ENCODE peak calls at places on chromosomes 6 and 20, in eight cellular contexts. One of them, this sample, is unnamed.

GRCh38 chr20:25057234-25058050 is 497 bp downstream of the ACSS1 start:
- DNase-seq in Panc1: no peak
- DNase-seq in GM12878: no peak
- DNase-seq in transverse colon: peak; percentile 85
- DNase-seq in HL-60: peak; percentile 84
- DNase-seq in GM12892: peak; percentile 63
- DNase-seq in GM12891: peak; percentile 55
- DNase-seq in stomach: peak; percentile 86
- DNase-seq in this sample: peak; percentile 59

GRCh38 chr6:85092224-85092623 is 327.8 kb upstream of the TBX18 start:
- DNase-seq in stomach: no peak
- DNase-seq in GM12878: no peak
- DNase-seq in transverse colon: no peak
- DNase-seq in GM12891: no peak
- DNase-seq in GM12892: no peak
- DNase-seq in Panc1: no peak
- DNase-seq in HL-60: no peak
- DNase-seq in this sample: no peak

GRCh38 chr6:27591660-27592059 is 118.8 kb upstream of the ZNF184 start:
- DNase-seq in transverse colon: no peak
- DNase-seq in Panc1: peak; percentile 89
- DNase-seq in stomach: no peak
- DNase-seq in GM12892: no peak
- DNase-seq in HL-60: peak; percentile 9
- DNase-seq in GM12891: no peak
- DNase-seq in GM12878: no peak
- DNase-seq in this sample: no peak

GRCh38 chr6:90468080-90468479 is 118.8 kb downstream of the MAP3K7 start:
- DNase-seq in transverse colon: no peak
- DNase-seq in stomach: no peak
- DNase-seq in GM12892: no peak
- DNase-seq in Panc1: no peak
- DNase-seq in HL-60: no peak
- DNase-seq in GM12891: no peak
- DNase-seq in GM12878: no peak
- DNase-seq in this sample: no peak

GRCh38 chr20:62314339-62314638 is 11.5 kb downstream of the ADRM1 start:
- DNase-seq in Panc1: no peak
- DNase-seq in GM12892: no peak
- DNase-seq in GM12891: no peak
- DNase-seq in transverse colon: no peak
- DNase-seq in stomach: no peak
- DNase-seq in GM12878: no peak
- DNase-seq in HL-60: no peak
- DNase-seq in this sample: no peak

GRCh38 chr6:170073846-170074245 is 217.0 kb downstream of the DLL1 start:
- DNase-seq in GM12891: no peak
- DNase-seq in stomach: no peak
- DNase-seq in Panc1: no peak
- DNase-seq in transverse colon: peak; percentile 2
- DNase-seq in GM12878: no peak
- DNase-seq in HL-60: no peak
- DNase-seq in GM12892: no peak
- DNase-seq in this sample: no peak

GRCh38 chr6:33783781-33784520 is 5.0 kb downstream of the LEMD2 start:
- DNase-seq in stomach: no peak
- DNase-seq in GM12892: no peak
- DNase-seq in Panc1: no peak
- DNase-seq in GM12891: no peak
- DNase-seq in transverse colon: no peak
- DNase-seq in HL-60: no peak
- DNase-seq in GM12878: no peak
- DNase-seq in this sample: no peak

GRCh38 chr6:111724505-111724904 is 118.8 kb upstream of the TRAF3IP2 start:
- DNase-seq in Panc1: no peak
- DNase-seq in stomach: no peak
- DNase-seq in transverse colon: no peak
- DNase-seq in HL-60: peak; percentile 3
- DNase-seq in GM12878: peak; percentile 86
- DNase-seq in GM12891: peak; percentile 34
- DNase-seq in GM12892: peak; percentile 15
- DNase-seq in this sample: no peak

GRCh38 chr20:50121858-50122271 is 8.9 kb upstream of the UBE2V1 start:
- DNase-seq in GM12878: no peak
- DNase-seq in transverse colon: no peak
- DNase-seq in HL-60: no peak
- DNase-seq in GM12892: no peak
- DNase-seq in stomach: no peak
- DNase-seq in GM12891: no peak
- DNase-seq in Panc1: no peak
- DNase-seq in this sample: no peak

GRCh38 chr6:6709106-6709505 is 120.6 kb downstream of the LY86 start:
- DNase-seq in GM12891: no peak
- DNase-seq in GM12892: no peak
- DNase-seq in GM12878: no peak
- DNase-seq in stomach: no peak
- DNase-seq in Panc1: no peak
- DNase-seq in HL-60: no peak
- DNase-seq in transverse colon: no peak
- DNase-seq in this sample: no peak
- TF ChIP-seq POLR2AphosphoS5 in GM12891: no peak
- TF ChIP-seq POLR2AphosphoS5 in GM12892: no peak
- TF ChIP-seq POLR2AphosphoS5 in GM12878: no peak
- TF ChIP-seq POLR2AphosphoS5 in stomach: no peak
- TF ChIP-seq POLR2AphosphoS5 in Panc1: no peak
- TF ChIP-seq POLR2AphosphoS5 in HL-60: no peak
- TF ChIP-seq POLR2AphosphoS5 in transverse colon: no peak
- TF ChIP-seq POLR2AphosphoS5 in this sample: no peak

GRCh38 chr6:2875840-2876207 is 27.3 kb downstream of the SERPINB9 start:
- DNase-seq in GM12878: no peak
- DNase-seq in transverse colon: peak; percentile 59
- DNase-seq in Panc1: no peak
- DNase-seq in GM12891: peak; percentile 42
- DNase-seq in HL-60: peak; percentile 39
- DNase-seq in stomach: no peak
- DNase-seq in GM12892: no peak
- DNase-seq in this sample: no peak

GRCh38 chr6:2877057-2877882 is 25.8 kb downstream of the SERPINB9 start:
- DNase-seq in GM12891: no peak
- DNase-seq in GM12892: no peak
- DNase-seq in HL-60: no peak
- DNase-seq in transverse colon: peak; percentile 51
- DNase-seq in GM12878: no peak
- DNase-seq in Panc1: no peak
- DNase-seq in stomach: no peak
- DNase-seq in this sample: no peak

GRCh38 chr6:2873643-2874042 is 29.5 kb downstream of the SERPINB9 start:
- DNase-seq in stomach: no peak
- DNase-seq in HL-60: no peak
- DNase-seq in GM12891: no peak
- DNase-seq in transverse colon: no peak
- DNase-seq in Panc1: no peak
- DNase-seq in GM12878: no peak
- DNase-seq in GM12892: no peak
- DNase-seq in this sample: no peak

GRCh38 chr6:2877960-2878359 is 25.1 kb downstream of the SERPINB9 start:
- DNase-seq in GM12891: no peak
- DNase-seq in GM12892: no peak
- DNase-seq in Panc1: no peak
- DNase-seq in GM12878: no peak
- DNase-seq in HL-60: no peak
- DNase-seq in transverse colon: no peak
- DNase-seq in stomach: no peak
- DNase-seq in this sample: no peak

DNA sequence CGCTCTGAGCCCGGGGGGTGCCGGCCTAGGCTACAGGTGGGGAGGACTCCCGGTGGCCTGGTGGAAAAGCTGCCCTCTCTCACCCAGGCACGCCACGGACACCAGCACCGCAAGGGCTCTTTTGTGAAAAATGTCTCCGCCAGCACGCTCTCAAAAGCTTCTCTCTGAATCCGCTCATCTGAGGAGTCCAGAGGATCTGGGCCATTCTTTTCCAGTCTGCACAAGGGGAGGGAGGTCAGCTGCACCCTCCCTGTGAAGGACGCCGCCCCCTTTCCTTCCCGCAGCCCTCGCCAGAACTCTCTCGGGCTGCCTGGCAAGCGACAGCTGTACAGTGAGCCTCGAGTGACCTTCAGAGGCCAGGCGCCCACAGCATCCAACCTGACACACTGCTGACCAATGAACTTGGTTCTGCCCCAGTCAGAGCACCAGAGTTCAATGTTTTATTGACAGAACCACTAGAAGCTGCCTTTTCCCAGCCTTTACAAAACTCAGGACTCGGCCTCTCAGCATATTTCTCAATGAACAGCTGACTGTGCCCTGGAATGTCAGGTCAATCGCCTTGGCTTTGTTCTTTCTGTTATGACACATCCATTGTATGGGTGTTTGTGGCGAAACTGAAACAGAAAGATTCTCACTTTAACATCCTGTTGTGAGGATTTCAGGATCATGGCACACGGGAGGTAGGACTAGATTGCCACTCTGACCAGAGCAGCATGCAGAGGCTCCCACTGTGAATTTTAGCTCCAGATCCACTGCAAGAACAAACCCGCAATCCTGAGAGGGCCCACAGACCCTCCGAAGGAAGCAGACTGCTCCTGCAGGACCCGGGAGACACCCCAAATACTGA is 26.7 kb downstream of the SERPINB9 start:
- DNase-seq in HL-60: no peak
- DNase-seq in GM12891: no peak
- DNase-seq in Panc1: no peak
- DNase-seq in GM12878: no peak
- DNase-seq in GM12892: no peak
- DNase-seq in stomach: peak; percentile 57
- DNase-seq in transverse colon: peak; percentile 70
- DNase-seq in this sample: peak; percentile 57
- TF ChIP-seq POLR2AphosphoS5 in HL-60: no peak
- TF ChIP-seq POLR2AphosphoS5 in GM12891: no peak
- TF ChIP-seq POLR2AphosphoS5 in Panc1: no peak
- TF ChIP-seq POLR2AphosphoS5 in GM12878: no peak
- TF ChIP-seq POLR2AphosphoS5 in GM12892: no peak
- TF ChIP-seq POLR2AphosphoS5 in stomach: no peak
- TF ChIP-seq POLR2AphosphoS5 in transverse colon: peak; percentile 37
- TF ChIP-seq POLR2AphosphoS5 in this sample: peak; percentile 45

DNA sequence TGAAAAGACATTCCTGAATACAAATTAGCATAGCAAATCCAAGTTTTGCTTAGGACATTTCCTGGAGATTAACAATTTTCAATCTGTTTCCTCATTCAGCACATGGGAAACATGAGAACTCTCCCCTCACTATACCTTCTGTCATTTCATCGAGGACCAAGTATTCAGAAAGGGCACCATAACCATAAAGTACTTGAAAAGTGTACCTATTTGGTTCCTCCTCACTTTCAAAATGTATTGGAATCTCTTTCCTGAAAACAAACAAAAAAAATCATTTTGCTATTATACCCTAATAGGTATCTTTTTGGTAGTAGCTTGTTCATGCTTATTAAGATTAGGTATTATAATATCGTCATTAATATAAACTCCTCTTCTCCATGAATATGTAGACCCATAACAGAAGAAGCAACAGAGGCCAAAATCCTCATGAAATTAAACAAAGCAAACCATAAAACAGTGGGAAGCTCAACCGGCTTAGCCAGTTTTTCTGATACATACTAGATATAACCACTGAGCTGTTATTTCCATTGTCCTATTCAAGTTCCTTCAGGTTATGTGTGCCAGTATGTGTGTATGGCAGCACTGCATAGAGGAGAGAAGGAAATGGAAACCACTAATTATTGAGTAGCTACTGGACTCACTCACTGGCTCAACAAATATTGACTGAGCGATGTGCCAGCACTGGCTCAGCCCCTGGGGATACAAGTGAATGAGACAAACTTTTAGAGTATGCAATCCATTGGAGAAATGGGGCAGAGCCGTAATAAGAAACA is 274.0 kb downstream of the MAFB start:
- DNase-seq in GM12892: no peak
- DNase-seq in Panc1: no peak
- DNase-seq in GM12891: no peak
- DNase-seq in transverse colon: peak; percentile 56
- DNase-seq in GM12878: no peak
- DNase-seq in HL-60: no peak
- DNase-seq in stomach: peak; percentile 36
- DNase-seq in this sample: peak; percentile 57
- TF ChIP-seq POLR2AphosphoS5 in GM12892: no peak
- TF ChIP-seq POLR2AphosphoS5 in Panc1: no peak
- TF ChIP-seq POLR2AphosphoS5 in GM12891: no peak
- TF ChIP-seq POLR2AphosphoS5 in transverse colon: no peak
- TF ChIP-seq POLR2AphosphoS5 in GM12878: no peak
- TF ChIP-seq POLR2AphosphoS5 in HL-60: no peak
- TF ChIP-seq POLR2AphosphoS5 in stomach: no peak
- TF ChIP-seq POLR2AphosphoS5 in this sample: peak; percentile 24

DNA sequence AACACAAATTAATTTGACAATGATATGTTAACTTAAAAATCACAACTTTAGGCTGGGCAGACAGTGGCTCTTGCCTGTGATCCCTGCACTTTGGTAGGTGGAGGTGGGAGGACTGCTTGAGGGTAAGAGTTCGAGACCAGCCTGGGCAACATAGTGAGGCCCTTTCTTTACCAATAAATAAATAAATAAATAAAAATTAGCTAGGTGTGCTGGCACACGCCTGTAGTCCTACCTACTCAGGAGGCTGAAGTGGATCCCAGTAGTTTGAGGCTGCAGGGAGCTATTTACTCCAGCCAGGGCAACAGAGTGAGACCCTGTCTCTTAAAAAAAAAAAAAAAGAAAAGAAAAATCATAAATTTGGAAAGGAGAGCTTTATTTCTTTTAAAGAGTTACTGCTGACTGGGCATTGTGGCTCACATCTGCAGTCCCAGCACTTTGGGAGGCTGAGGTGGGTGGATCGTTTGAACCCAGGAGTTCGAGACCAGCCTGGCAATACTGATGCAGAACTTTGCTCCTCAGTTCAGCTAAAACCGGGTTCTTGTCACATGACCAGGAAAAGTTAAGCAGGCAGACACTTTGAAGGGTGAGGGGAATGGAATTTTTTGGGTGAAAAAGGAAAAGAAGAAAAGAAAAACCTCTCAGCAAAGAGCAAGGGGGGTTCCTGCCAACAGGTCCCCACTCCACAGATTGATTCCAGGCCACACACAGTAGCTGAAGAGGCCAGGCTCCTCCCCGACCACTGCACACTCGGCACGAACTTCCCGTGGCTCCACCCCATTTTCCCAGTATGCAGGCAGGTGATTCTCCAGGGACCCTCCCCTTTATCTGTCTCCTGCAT is 44.0 kb upstream of the DDR1 start:
- DNase-seq in GM12892: no peak
- DNase-seq in HL-60: no peak
- DNase-seq in GM12891: no peak
- DNase-seq in Panc1: no peak
- DNase-seq in stomach: no peak
- DNase-seq in transverse colon: peak; percentile 24
- DNase-seq in GM12878: no peak
- DNase-seq in this sample: no peak
- TF ChIP-seq POLR2AphosphoS5 in GM12892: no peak
- TF ChIP-seq POLR2AphosphoS5 in HL-60: no peak
- TF ChIP-seq POLR2AphosphoS5 in GM12891: no peak
- TF ChIP-seq POLR2AphosphoS5 in Panc1: no peak
- TF ChIP-seq POLR2AphosphoS5 in stomach: no peak
- TF ChIP-seq POLR2AphosphoS5 in transverse colon: no peak
- TF ChIP-seq POLR2AphosphoS5 in GM12878: no peak
- TF ChIP-seq POLR2AphosphoS5 in this sample: no peak

GRCh38 chr6:38268342-38268741 is 371.4 kb downstream of the BTBD9 start:
- DNase-seq in GM12891: no peak
- DNase-seq in GM12892: no peak
- DNase-seq in stomach: no peak
- DNase-seq in HL-60: no peak
- DNase-seq in Panc1: no peak
- DNase-seq in GM12878: no peak
- DNase-seq in transverse colon: no peak
- DNase-seq in this sample: no peak
- TF ChIP-seq POLR2AphosphoS5 in GM12891: no peak
- TF ChIP-seq POLR2AphosphoS5 in GM12892: no peak
- TF ChIP-seq POLR2AphosphoS5 in stomach: no peak
- TF ChIP-seq POLR2AphosphoS5 in HL-60: no peak
- TF ChIP-seq POLR2AphosphoS5 in Panc1: no peak
- TF ChIP-seq POLR2AphosphoS5 in GM12878: no peak
- TF ChIP-seq POLR2AphosphoS5 in transverse colon: no peak
- TF ChIP-seq POLR2AphosphoS5 in this sample: no peak

This sample was measured in breast epithelium.